ENCODE peak calls at places on chromosome 7, in eight cellular contexts. N is heart left ventricle, B is IMR-90, C is transverse colon, Z is A549, I is HepG2, J is HCT116, M is tibial nerve. X is an unnamed sample.

GRCh38 chr7:107167483-107168232 is 1.1 kb upstream of the HBP1 start:
- DNase-seq in I (peak; percentile 74), J (peak; percentile 61), Z (peak; percentile 86), M (peak; percentile 68), B (peak; percentile 90), C (no peak), N (no peak), X (peak; percentile 81)

GRCh38 chr7:41576176-41576575 is 126.7 kb downstream of the INHBA start:
- DNase-seq in M (no peak), Z (no peak), I (no peak), C (no peak), B (peak; percentile 69), J (no peak), N (no peak), X (no peak)

GRCh38 chr7:81769891-81770818 is at the start of gene HGF:
- DNase-seq in M (peak; percentile 66), J (no peak), Z (no peak), I (no peak), B (peak; percentile 87), C (peak; percentile 18), N (peak; percentile 72), X (peak; percentile 76)

GRCh38 chr7:96093435-96093834 is 228.5 kb downstream of the SLC25A13 start:
- DNase-seq in I (no peak), M (no peak), Z (peak; percentile 18), C (no peak), B (peak; percentile 91), N (no peak), J (no peak), X (no peak)

GRCh38 chr7:146948708-146949107 is 832.1 kb downstream of the CNTNAP2 start:
- DNase-seq in N (no peak), I (no peak), M (no peak), Z (no peak), C (no peak), J (no peak), B (no peak), X (no peak)

GRCh38 chr7:117582219-117582704 is 102.4 kb downstream of the CFTR start:
- DNase-seq in J (no peak), Z (peak; percentile 97), N (peak; percentile 69), B (peak; percentile 98), C (no peak), M (peak; percentile 36), I (no peak), X (peak; percentile 21)

GRCh38 chr7:32761451-32762320 is 129.9 kb downstream of the KBTBD2 start:
- DNase-seq in I (no peak), B (no peak), N (no peak), J (no peak), Z (no peak), C (no peak), M (no peak), X (no peak)

GRCh38 chr7:137747359-137748031 is 99.3 kb downstream of the DGKI start:
- DNase-seq in N (no peak), J (no peak), C (no peak), I (no peak), M (no peak), B (no peak), Z (no peak), X (no peak)

GRCh38 chr7:32648408-32649156 is 153.3 kb downstream of the AVL9 start:
- DNase-seq in I (no peak), B (no peak), Z (no peak), C (no peak), N (no peak), M (no peak), J (no peak), X (no peak)

GRCh38 chr7:15159239-15159638 is 256.7 kb upstream of the DGKB start:
- DNase-seq in J (no peak), N (no peak), C (no peak), B (no peak), M (no peak), I (no peak), Z (no peak), X (no peak)

GRCh38 chr7:36227223-36227622 is 74.2 kb downstream of the EEPD1 start:
- DNase-seq in M (peak; percentile 57), N (peak; percentile 54), I (no peak), Z (no peak), B (peak; percentile 72), J (no peak), C (peak; percentile 54), X (peak; percentile 69)

GRCh38 chr7:94135180-94135579 is 131.0 kb upstream of the BET1 start:
- DNase-seq in B (peak; percentile 51), I (no peak), C (no peak), J (no peak), Z (no peak), N (no peak), M (no peak), X (no peak)

GRCh38 chr7:157370761-157371160 is 34.0 kb downstream of the DNAJB6 start:
- DNase-seq in Z (no peak), J (no peak), B (no peak), M (no peak), I (no peak), C (no peak), N (no peak), X (no peak)

GRCh38 chr7:155344618-155345433 is 47.1 kb downstream of the INSIG1 start:
- DNase-seq in I (peak; percentile 21), C (peak; percentile 77), B (peak; percentile 64), M (peak; percentile 74), N (peak; percentile 67), J (peak; percentile 61), Z (peak; percentile 79), X (peak; percentile 74)
- TF ChIP-seq POLR2A in I (no peak), C (no peak), B (no peak), M (no peak), N (no peak), J (no peak), Z (no peak), X (no peak)

DNA sequence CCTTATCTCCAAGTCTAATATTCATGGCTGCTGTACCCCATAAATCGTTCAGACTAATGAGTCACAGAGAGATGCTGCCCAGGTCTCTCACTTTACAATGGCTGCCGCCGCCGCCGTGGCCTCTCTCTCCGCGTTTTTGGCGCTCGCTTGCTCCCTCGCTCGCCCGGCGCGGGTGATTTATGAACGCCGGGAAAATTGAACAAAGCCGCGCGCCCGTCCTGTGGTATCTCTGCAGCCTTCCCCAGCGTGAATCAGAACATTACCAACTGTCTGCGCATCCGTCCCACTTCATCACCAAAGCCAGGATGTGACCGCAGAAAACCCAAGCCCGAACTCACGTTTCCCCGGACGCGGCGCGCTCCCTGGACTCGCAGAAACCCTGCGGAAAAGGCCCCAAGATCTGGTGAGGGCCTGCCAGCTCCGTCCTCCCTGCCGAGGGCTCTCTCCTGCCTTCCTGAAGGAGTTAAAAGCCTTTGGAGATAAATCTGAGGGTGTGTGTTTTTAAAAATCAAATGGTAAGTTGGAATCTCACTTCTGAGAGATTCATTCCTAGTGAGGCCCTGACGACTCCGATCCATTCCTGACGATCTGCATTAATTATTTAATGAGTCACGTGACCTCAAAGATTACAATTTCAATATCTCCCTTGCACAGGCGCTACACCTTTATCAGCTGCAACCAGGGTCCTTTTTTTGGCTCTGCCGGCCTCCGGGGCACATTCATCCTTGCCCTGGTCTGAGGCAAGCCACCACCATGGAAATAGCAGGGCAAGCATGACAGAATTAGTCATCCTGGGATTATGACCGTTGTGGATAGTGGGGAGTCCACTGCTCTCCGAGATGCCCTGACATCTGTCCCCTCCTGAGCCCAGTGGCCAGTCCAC is 6.2 kb downstream of the HOXA4 start:
- DNase-seq in J (peak; percentile 66), B (peak; percentile 97), M (no peak), N (no peak), C (peak; percentile 46), I (no peak), Z (no peak), X (no peak)
- H3K27ac ChIP-seq in J (peak overlapping the region; percentile 60), B (peak overlapping the region; percentile 99), M (peak overlapping the region; percentile 59), N (no peak overlapping the region), C (peak overlapping the region; percentile 96), I (no peak overlapping the region), Z (no peak overlapping the region), X (no peak overlapping the region)

GRCh38 chr7:158430308-158431034 is 157.2 kb downstream of the PTPRN2 start:
- DNase-seq in J (no peak), M (no peak), Z (no peak), B (no peak), I (no peak), N (no peak), C (no peak), X (no peak)

GRCh38 chr7:158428842-158429753 is 158.5 kb downstream of the PTPRN2 start:
- DNase-seq in B (no peak), J (no peak), Z (no peak), N (no peak), M (no peak), I (no peak), C (no peak), X (peak; percentile 7)

GRCh38 chr7:158431055-158431940 is 156.3 kb downstream of the PTPRN2 start:
- DNase-seq in M (no peak), C (no peak), I (no peak), Z (peak; percentile 12), B (no peak), J (no peak), N (no peak), X (no peak)

GRCh38 chr7:158432369-158433270 is 155.0 kb downstream of the PTPRN2 start:
- DNase-seq in M (no peak), Z (peak; percentile 96), I (peak; percentile 95), C (peak; percentile 82), N (no peak), J (no peak), B (no peak), X (no peak)

GRCh38 chr7:158431941-158432347 is 155.7 kb downstream of the PTPRN2 start:
- DNase-seq in C (peak; percentile 76), I (peak; percentile 28), B (peak; percentile 28), J (peak; percentile 54), M (peak; percentile 54), N (peak; percentile 72), Z (peak; percentile 98), X (peak; percentile 50)
- TF ChIP-seq POLR2A in C (no peak), I (no peak), B (no peak), J (no peak), M (no peak), N (no peak), Z (peak; percentile 26), X (no peak)

GRCh38 chr7:70502117-70502516 is 629.8 kb upstream of the GALNT17 start:
- DNase-seq in I (no peak), B (no peak), M (no peak), C (no peak), N (no peak), J (no peak), Z (no peak), X (no peak)

GRCh38 chr7:70506463-70506862 is 625.5 kb upstream of the GALNT17 start:
- DNase-seq in B (no peak), M (no peak), C (no peak), N (no peak), Z (no peak), I (peak; percentile 35), J (no peak), X (no peak)

GRCh38 chr7:70505886-70506285 is 626.1 kb upstream of the GALNT17 start:
- DNase-seq in C (no peak), N (no peak), I (no peak), Z (no peak), M (no peak), J (no peak), B (no peak), X (no peak)

GRCh38 chr7:70504254-70504653 is 627.7 kb upstream of the GALNT17 start:
- DNase-seq in N (no peak), C (no peak), I (no peak), Z (no peak), B (no peak), J (no peak), M (no peak), X (no peak)

DNA sequence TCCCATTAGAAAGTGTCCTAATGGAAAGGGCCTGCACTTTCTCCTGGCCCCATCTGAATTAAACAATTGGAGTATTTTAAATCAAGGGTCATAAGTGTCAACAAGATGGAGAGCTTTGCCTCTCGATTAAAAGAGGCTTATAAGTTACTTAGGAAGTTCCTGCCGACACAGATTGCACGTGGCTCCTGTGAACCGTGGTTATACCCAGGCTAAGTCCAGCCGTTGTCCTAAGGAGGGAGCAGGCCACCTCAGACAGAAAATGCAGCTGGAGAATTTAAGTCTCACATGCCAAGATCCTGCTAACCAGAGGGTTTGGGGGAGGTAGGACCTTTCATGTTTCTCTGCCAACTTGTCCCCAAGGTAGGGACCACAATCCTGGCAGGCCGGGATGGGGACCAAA is 626.5 kb upstream of the GALNT17 start:
- DNase-seq in I (no peak), B (no peak), M (no peak), C (no peak), N (no peak), J (no peak), Z (no peak), X (no peak)
- H3K27ac ChIP-seq in I (no peak overlapping the region), B (no peak overlapping the region), M (no peak overlapping the region), C (no peak overlapping the region), N (no peak overlapping the region), J (no peak overlapping the region), Z (no peak overlapping the region), X (no peak overlapping the region)